ENCODE peak calls at places on chromosomes 4 and X, in nine cellular contexts. A is neural crest cell, H is KBM-7, T is amniotic stem cell, C is GM12891, Q is SJCRH30, I is adipocyte, O is NCI-H510A treated with DMSO at 0.1 percent for 48 hours, J is AG04450. L is an unnamed sample.

GRCh38 chr4:118772149-118773081 is 63.5 kb downstream of the SEC24D start:
- DNase-seq in T (no peak), I (peak), J (no peak), Q (no peak), C (no peak), O (peak), H (peak), A (no peak), L (no peak)

GRCh38 chrX:111376486-111376885 is 35.5 kb downstream of the DCX start:
- DNase-seq in C (no peak), H (no peak), J (no peak), O (no peak), T (no peak), I (no peak), A (no peak), Q (no peak), L (no peak)

GRCh38 chrX:18353931-18354368 is 538 bp downstream of the SCML2 start:
- DNase-seq in J (no peak), T (no peak), H (peak), A (peak), C (no peak), I (peak), Q (peak), O (peak), L (no peak)

GRCh38 chr4:42282081-42282901 is 115.0 kb upstream of the SHISA3 start:
- DNase-seq in I (peak), C (peak), O (peak), T (no peak), H (peak), A (peak), J (peak), Q (peak), L (no peak)

GRCh38 chr4:59102311-59102710 is 1992.1 kb upstream of the IGFBP7 start:
- DNase-seq in H (no peak), J (no peak), I (no peak), O (no peak), A (no peak), T (no peak), Q (no peak), C (no peak), L (no peak)

GRCh38 chrX:6021316-6022091 is 207.2 kb downstream of the NLGN4X start:
- DNase-seq in J (no peak), C (peak), Q (peak), A (peak), I (peak), H (peak), T (no peak), O (peak), L (no peak)

GRCh38 chr4:69760455-69760854 is at the start of gene SULT1B1:
- DNase-seq in A (no peak), T (no peak), Q (no peak), O (no peak), J (peak), H (peak), I (peak), C (no peak), L (no peak)

GRCh38 chrX:123846598-123847038 is 13.2 kb upstream of the XIAP start:
- DNase-seq in T (no peak), J (no peak), A (no peak), I (no peak), O (no peak), C (no peak), Q (peak), H (no peak), L (peak)

GRCh38 chrX:70554523-70554922 is 109.9 kb downstream of the DLG3 start:
- DNase-seq in Q (no peak), C (no peak), O (no peak), I (peak), T (no peak), J (no peak), H (no peak), A (no peak), L (no peak)

GRCh38 chr4:155638195-155638960 is 28.3 kb upstream of the GUCY1A1 start:
- DNase-seq in I (no peak), T (no peak), C (no peak), J (no peak), Q (no peak), H (peak), A (no peak), O (no peak), L (no peak)

GRCh38 chr4:2217726-2218125 is 24.2 kb downstream of the HAUS3 start:
- DNase-seq in Q (no peak), H (no peak), T (no peak), C (no peak), J (no peak), O (no peak), A (no peak), I (no peak), L (no peak)

GRCh38 chrX:150704030-150704613 is 10.9 kb downstream of the MTMR1 start:
- DNase-seq in Q (no peak), T (peak), J (no peak), A (no peak), I (peak), H (no peak), C (no peak), O (no peak), L (no peak)

GRCh38 chr4:26132858-26133257 is 188.0 kb upstream of the RBPJ start:
- DNase-seq in Q (no peak), I (no peak), J (no peak), T (no peak), O (no peak), C (no peak), H (no peak), A (no peak), L (no peak)

GRCh38 chr4:66840178-66840577 is 705.1 kb downstream of the CENPC start:
- DNase-seq in A (no peak), I (no peak), T (no peak), O (no peak), J (no peak), H (no peak), C (no peak), Q (no peak), L (no peak)

GRCh38 chr4:12852338-12853307 is 631.5 kb downstream of the RAB28 start:
- DNase-seq in T (peak), C (no peak), I (peak), O (peak), H (peak), J (peak), Q (peak), A (no peak), L (peak)

GRCh38 chr4:52659016-52659721 is at the start of gene USP46:
- DNase-seq in C (peak), I (peak), H (peak), O (peak), A (peak), Q (peak), J (peak), T (peak), L (no peak)